ENCODE peak calls at places on chromosomes 4 and X, in eight cellular contexts. G, Q, P, D, V, N, E and O are unnamed samples.
A peak's percentile ranks its signal among the peaks of the same experiment; 100 is the strongest.

GRCh38 chrX:140141444-140142029 is 176.2 kb upstream of the CXorf66 start:
- DNase-seq in G (peak; percentile 8), Q (no peak), P (no peak), D (no peak), V (peak; percentile 2), N (peak; percentile 16), E (no peak), O (peak; percentile 7)

GRCh38 chr4:153257151-153257620 is 52.9 kb downstream of the TRIM2 start:
- DNase-seq in G (no peak), Q (no peak), P (no peak), D (no peak), V (no peak), N (no peak), E (peak; percentile 36), O (no peak)

GRCh38 chr4:12716896-12717295 is 767.2 kb downstream of the RAB28 start:
- DNase-seq in G (no peak), Q (no peak), P (no peak), D (no peak), V (no peak), N (no peak), E (no peak), O (no peak)

GRCh38 chrX:116863029-116863428 is 400.3 kb upstream of the CT83 start:
- DNase-seq in G (no peak), Q (no peak), P (no peak), D (no peak), V (no peak), N (no peak), E (no peak), O (no peak)

GRCh38 chr4:21202959-21203358 is 502.7 kb downstream of the PACRGL start:
- DNase-seq in G (no peak), Q (no peak), P (no peak), D (no peak), V (no peak), N (no peak), E (no peak), O (no peak)

GRCh38 chrX:74343970-74344622 is 40.1 kb downstream of the ZCCHC13 start:
- DNase-seq in G (peak; percentile 92), Q (peak; percentile 64), P (peak; percentile 91), D (peak; percentile 77), V (peak; percentile 77), N (peak; percentile 62), E (peak; percentile 82), O (peak; percentile 9)

GRCh38 chrX:1587161-1587560 is 4.2 kb upstream of the AKAP17A start:
- DNase-seq in G (no peak), Q (peak; percentile 21), P (no peak), D (no peak), V (no peak), N (no peak), E (no peak), O (no peak)

GRCh38 chrX:13432376-13432775 is 112.5 kb upstream of the ATXN3L start:
- DNase-seq in G (peak; percentile 87), Q (no peak), P (no peak), D (peak; percentile 70), V (no peak), N (no peak), E (peak; percentile 90), O (no peak)

GRCh38 chrX:482192-482701 is 95.5 kb upstream of the PPP2R3B start:
- DNase-seq in G (no peak), Q (no peak), P (no peak), D (peak; percentile 27), V (no peak), N (no peak), E (no peak), O (no peak)

GRCh38 chr4:94525993-94526740 is 74.4 kb downstream of the PDLIM5 start:
- DNase-seq in G (no peak), Q (no peak), P (no peak), D (no peak), V (no peak), N (no peak), E (no peak), O (no peak)

GRCh38 chr4:109826719-109827118 is 1.1 kb upstream of the RRH start:
- DNase-seq in G (no peak), Q (no peak), P (no peak), D (no peak), V (no peak), N (no peak), E (no peak), O (no peak)

GRCh38 chr4:150389896-150390530 is 191.9 kb upstream of the MAB21L2 start:
- DNase-seq in G (no peak), Q (no peak), P (no peak), D (no peak), V (no peak), N (no peak), E (no peak), O (no peak)

GRCh38 chr4:98958065-98958464 is 29.1 kb upstream of the EIF4E start:
- DNase-seq in G (no peak), Q (no peak), P (no peak), D (no peak), V (no peak), N (no peak), E (no peak), O (no peak)

GRCh38 chrX:18973527-18974192 is 10.3 kb downstream of the PHKA2 start:
- DNase-seq in G (no peak), Q (no peak), P (no peak), D (no peak), V (no peak), N (no peak), E (no peak), O (no peak)

GRCh38 chr4:55547461-55547770 is 707 bp upstream of the CLOCK start:
- DNase-seq in G (no peak), Q (no peak), P (no peak), D (no peak), V (no peak), N (no peak), E (no peak), O (no peak)

DNA sequence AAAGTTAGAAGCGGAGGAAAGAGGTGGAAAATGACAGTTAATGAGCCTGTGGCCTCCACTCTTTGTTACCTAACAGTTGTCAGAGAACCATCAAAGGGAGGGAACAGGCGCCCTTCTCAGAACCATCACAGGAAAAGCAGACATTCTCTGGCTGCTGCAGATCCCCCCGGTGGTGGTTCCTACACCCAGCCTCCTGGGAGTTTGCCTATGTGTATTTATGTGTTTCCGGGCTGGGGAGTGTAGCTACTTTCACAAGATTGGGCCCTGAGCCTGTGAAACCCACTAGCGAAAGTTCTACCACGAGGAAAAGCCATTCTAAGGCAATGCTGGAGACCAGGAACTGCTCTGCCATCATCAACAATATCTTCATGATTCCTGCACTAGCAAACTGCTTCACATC is 52.7 kb upstream of the BCOR start:
- DNase-seq in G (no peak), Q (no peak), P (no peak), D (no peak), V (no peak), N (no peak), E (no peak), O (no peak)
- H3K9me3 ChIP-seq in G (no peaks in the 10 kb centered on the region), Q (no peaks in the 10 kb centered on the region), P (no peaks in the 10 kb centered on the region), D (no peaks in the 10 kb centered on the region), V (no peaks in the 10 kb centered on the region), N (no peaks in the 10 kb centered on the region), E (no peaks in the 10 kb centered on the region), O (no peaks in the 10 kb centered on the region)

DNA sequence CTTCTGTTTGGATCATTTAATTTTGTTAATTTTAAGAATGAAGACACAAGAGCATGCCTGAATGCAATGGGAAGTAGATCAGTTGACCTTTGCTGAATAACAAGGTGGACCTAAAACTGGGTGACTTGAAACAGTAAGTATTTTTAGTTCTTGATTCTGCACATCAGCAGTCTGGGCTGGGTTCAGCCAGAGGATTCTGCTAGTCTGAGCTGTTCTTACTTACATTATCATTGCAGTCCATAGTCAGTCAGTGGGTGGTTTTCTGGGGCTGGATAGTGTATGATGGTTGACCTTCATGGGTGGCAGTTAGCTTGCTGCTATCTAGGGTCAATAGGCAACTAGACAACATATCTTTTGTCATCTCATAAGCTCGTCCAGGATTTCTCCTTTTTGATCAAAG is 91.4 kb downstream of the HS3ST1 start:
- DNase-seq in G (no peak), Q (no peak), P (no peak), D (no peak), V (no peak), N (no peak), E (no peak), O (no peak)
- H3K9me3 ChIP-seq in G (no peaks in the 10 kb centered on the region), Q (no peaks in the 10 kb centered on the region), P (no peaks in the 10 kb centered on the region), D (no peaks in the 10 kb centered on the region), V (no peaks in the 10 kb centered on the region), N (no peaks in the 10 kb centered on the region), E (no peaks in the 10 kb centered on the region), O (no peaks in the 10 kb centered on the region)

DNA sequence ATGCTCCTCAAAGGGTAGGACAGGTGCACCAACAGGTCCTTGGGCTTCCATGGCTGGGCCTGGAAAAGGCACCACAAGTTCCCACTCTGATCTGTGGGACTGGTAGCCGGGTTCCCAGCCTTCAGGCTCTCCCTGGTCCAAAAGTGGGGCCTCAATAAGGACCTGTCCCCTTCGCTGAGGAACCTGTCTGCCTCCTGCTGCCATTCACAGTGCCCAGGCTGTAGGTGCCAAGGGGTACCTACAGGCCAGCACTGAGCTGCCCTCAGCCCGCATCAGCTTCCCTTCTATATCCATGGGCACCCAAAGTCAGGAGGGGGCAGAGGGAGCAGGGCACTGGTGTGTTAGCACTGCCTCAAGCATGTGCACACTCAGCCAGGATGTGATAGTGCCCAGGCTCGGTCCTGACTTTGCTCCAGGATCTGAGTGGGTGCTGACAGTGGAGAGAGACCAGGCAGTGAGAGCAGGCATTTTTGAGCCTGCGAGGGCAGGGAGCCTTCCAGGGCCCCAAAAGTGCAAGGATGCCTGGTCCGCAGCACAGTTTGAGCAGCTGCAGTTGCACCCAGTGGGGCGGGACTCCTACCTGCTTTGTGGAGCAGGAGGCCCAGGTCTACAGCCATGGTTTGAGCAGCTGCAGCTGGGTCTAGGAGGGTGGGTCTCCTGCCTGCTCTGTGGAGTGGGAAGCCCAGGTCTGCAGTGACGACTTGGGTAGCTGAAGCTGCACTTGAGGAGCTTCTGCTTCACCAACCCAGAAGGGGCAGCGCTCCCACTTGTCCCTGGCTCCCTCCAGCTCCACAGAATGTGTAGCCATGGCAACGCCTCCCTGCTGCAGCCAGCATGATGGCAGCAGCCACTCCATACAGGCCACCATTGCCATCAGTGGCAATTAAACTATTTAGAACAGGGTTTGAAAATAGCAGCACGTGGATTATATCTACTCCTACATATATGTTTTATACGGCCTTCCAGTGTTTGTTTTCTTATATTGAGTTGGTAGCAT is 376.4 kb downstream of the KCTD8 start:
- DNase-seq in G (no peak), Q (no peak), P (no peak), D (no peak), V (no peak), N (no peak), E (no peak), O (no peak)
- H3K9me3 ChIP-seq in G (no peaks in the 10 kb centered on the region), Q (no peaks in the 10 kb centered on the region), P (peaks cover 6% of the 10 kb centered on the region), D (no peaks in the 10 kb centered on the region), V (peaks cover 16% of the 10 kb centered on the region), N (no peaks in the 10 kb centered on the region), E (peaks cover 20% of the 10 kb centered on the region), O (no peaks in the 10 kb centered on the region)

GRCh38 chr4:38724507-38724808 is 58.3 kb downstream of the TLR10 start:
- DNase-seq in G (no peak), Q (no peak), P (no peak), D (no peak), V (no peak), N (no peak), E (no peak), O (no peak)

GRCh38 chr4:38728651-38729141 is 54.1 kb downstream of the TLR10 start:
- DNase-seq in G (peak; percentile 26), Q (no peak), P (peak; percentile 25), D (no peak), V (peak; percentile 77), N (peak; percentile 87), E (no peak), O (no peak)

GRCh38 chr4:38723726-38724506 is 58.9 kb downstream of the TLR10 start:
- DNase-seq in G (no peak), Q (no peak), P (no peak), D (no peak), V (no peak), N (peak; percentile 74), E (no peak), O (no peak)

GRCh38 chr4:38717604-38718003 is 53.6 kb downstream of the KLF3 start:
- DNase-seq in G (peak; percentile 66), Q (no peak), P (no peak), D (no peak), V (no peak), N (no peak), E (no peak), O (no peak)

GRCh38 chr4:38723114-38723513 is 59.1 kb downstream of the KLF3 start:
- DNase-seq in G (no peak), Q (no peak), P (no peak), D (no peak), V (no peak), N (no peak), E (no peak), O (no peak)
- H3K9me3 ChIP-seq in G (no peaks in the 10 kb centered on the region), Q (no peaks in the 10 kb centered on the region), P (no peaks in the 10 kb centered on the region), D (no peaks in the 10 kb centered on the region), V (no peaks in the 10 kb centered on the region), N (no peaks in the 10 kb centered on the region), E (no peaks in the 10 kb centered on the region), O (no peaks in the 10 kb centered on the region)